ENCODE peak calls at places on chromosomes 6 and 20, in four cellular contexts. S is HepG2, H is GM12878, Z is H1. E is an unnamed sample.

GRCh38 chr20:60986757-60987156 is 265.3 kb upstream of the CDH4 start:
- DNase-seq in H (no peak), Z (no peak), S (no peak), E (no peak)

GRCh38 chr6:46410330-46410953 is 80.8 kb downstream of the RCAN2 start:
- DNase-seq in S (peak; percentile 57), H (peak; percentile 21), Z (no peak), E (peak; percentile 6)

GRCh38 chr6:109690373-109690739 is 646 bp downstream of the AK9 start:
- DNase-seq in Z (peak; percentile 88), S (peak; percentile 15), H (no peak), E (no peak)

GRCh38 chr6:28943557-28944411 is 20.0 kb upstream of the TRIM27 start:
- DNase-seq in S (peak; percentile 84), Z (peak; percentile 98), H (peak; percentile 42), E (peak; percentile 69)

GRCh38 chr20:8853805-8854338 is 215.0 kb upstream of the PLCB4 start:
- DNase-seq in H (peak; percentile 5), Z (no peak), S (peak; percentile 89), E (peak; percentile 65)

GRCh38 chr20:34579191-34579661 is 20.7 kb downstream of the MAP1LC3A start:
- DNase-seq in S (peak; percentile 45), Z (no peak), H (no peak), E (no peak)

GRCh38 chr20:47198254-47198671 is 158.2 kb downstream of the ZMYND8 start:
- DNase-seq in S (no peak), Z (no peak), H (peak; percentile 27), E (no peak)

GRCh38 chr20:4548552-4548951 is 173.2 kb upstream of the PRND start:
- DNase-seq in H (no peak), S (no peak), Z (no peak), E (no peak)

GRCh38 chr20:17558941-17559304 is 11.0 kb upstream of the DSTN start:
- DNase-seq in S (no peak), H (no peak), Z (no peak), E (no peak)

GRCh38 chr6:127914240-127914639 is 13.4 kb upstream of the THEMIS start:
- DNase-seq in S (no peak), Z (no peak), H (no peak), E (no peak)

GRCh38 chr20:17210983-17211382 is 15.9 kb upstream of the PCSK2 start:
- DNase-seq in S (peak; percentile 7), H (no peak), Z (no peak), E (no peak)

GRCh38 chr6:15521516-15521915 is 141.3 kb downstream of the DTNBP1 start:
- DNase-seq in S (no peak), Z (no peak), H (no peak), E (no peak)

GRCh38 chr6:138647006-138647405 is 126.6 kb upstream of the CCDC28A start:
- DNase-seq in S (no peak), H (no peak), Z (no peak), E (no peak)

GRCh38 chr6:53728570-53729194 is 63.1 kb upstream of the KLHL31 start:
- DNase-seq in Z (peak; percentile 64), S (peak; percentile 47), H (no peak), E (peak; percentile 36)

GRCh38 chr6:44977406-44977740 is 350.8 kb upstream of the RUNX2 start:
- DNase-seq in H (no peak), Z (no peak), S (no peak), E (no peak)

GRCh38 chr6:13248549-13248948 is 79.8 kb downstream of the TBC1D7 start:
- DNase-seq in H (no peak), S (no peak), Z (no peak), E (no peak)

GRCh38 chr6:52420668-52421358 is 671 bp downstream of the EFHC1 start:
- DNase-seq in H (no peak), S (peak; percentile 76), Z (peak; percentile 59), E (no peak)

GRCh38 chr6:149925974-149926777 is 3.3 kb upstream of the RAET1G start:
- DNase-seq in S (peak; percentile 74), Z (peak; percentile 96), H (no peak), E (peak; percentile 48)

GRCh38 chr6:39855356-39855995 is 63.3 kb downstream of the DAAM2 start:
- DNase-seq in H (no peak), Z (no peak), S (no peak), E (no peak)

GRCh38 chr6:127776320-127776719 is 124.5 kb downstream of the THEMIS start:
- DNase-seq in S (no peak), Z (no peak), H (no peak), E (no peak)

GRCh38 chr20:51497542-51498467 is 44.7 kb downstream of the NFATC2 start:
- DNase-seq in Z (no peak), H (peak; percentile 26), S (no peak), E (no peak)

GRCh38 chr6:49556429-49556837 is 6.0 kb downstream of the C6orf141 start:
- DNase-seq in S (peak; percentile 89), H (no peak), Z (no peak), E (no peak)

GRCh38 chr6:111843347-111844147 is 29.7 kb downstream of the FYN start:
- DNase-seq in H (no peak), Z (no peak), S (peak; percentile 49), E (no peak)

GRCh38 chr20:32204485-32205115 is 2.9 kb downstream of the PLAGL2 start:
- DNase-seq in S (no peak), H (no peak), Z (no peak), E (no peak)

GRCh38 chr20:32205502-32206382 is 1.8 kb downstream of the PLAGL2 start:
- DNase-seq in H (no peak), S (no peak), Z (no peak), E (no peak)

GRCh38 chr20:32207626-32208498 is at the start of the genes PLAGL2 and POFUT1:
- DNase-seq in Z (peak; percentile 89), S (peak; percentile 82), H (peak; percentile 37), E (peak; percentile 51)

GRCh38 chr20:32207211-32207625 is 325 bp downstream of the PLAGL2 start:
- DNase-seq in S (no peak), H (no peak), Z (no peak), E (no peak)

DNA sequence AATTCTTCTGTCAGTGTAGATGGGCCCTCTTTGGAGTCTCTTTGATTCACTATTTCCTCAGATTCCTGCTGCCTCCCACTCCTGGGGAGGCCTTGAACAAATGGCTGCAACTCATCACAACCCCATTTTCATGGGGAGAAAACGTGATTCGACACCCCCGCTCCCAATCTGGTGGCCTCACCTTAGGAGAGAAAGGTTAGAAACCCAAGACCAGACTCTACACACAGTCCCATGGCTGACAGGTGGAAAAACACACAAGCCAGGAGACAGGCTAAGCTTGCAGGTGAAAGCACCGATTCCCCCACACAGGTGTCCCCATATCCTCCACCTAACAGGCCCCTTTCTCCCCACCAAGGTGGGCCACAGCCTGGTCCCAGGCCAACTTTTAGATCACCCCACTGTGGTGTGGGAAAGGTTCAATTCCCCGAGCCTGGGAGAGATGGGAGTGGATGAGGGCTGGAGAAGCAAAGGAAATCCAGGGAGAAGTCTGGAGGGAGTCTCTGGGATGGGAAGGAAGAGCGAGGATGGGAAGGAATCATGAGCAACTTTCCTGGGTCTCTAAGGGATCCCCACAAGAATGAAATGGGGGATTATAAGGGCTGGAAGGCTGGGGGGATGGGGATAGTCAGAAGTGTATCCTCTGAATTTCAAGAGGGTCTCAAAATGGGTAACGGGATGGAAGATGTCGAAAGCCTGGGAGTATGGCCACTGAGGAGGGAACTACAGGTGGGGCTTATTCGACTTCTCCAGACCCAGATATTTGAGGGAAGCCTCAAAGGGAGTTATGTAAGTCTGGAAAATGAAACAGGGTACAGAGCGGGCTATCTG is 946 bp downstream of the PLAGL2 start:
- DNase-seq in S (no peak), Z (no peak), H (no peak), E (no peak)
- TF ChIP-seq SUZ12 in S (no peak), Z (no peak), H (no peak), E (no peak)

DNA sequence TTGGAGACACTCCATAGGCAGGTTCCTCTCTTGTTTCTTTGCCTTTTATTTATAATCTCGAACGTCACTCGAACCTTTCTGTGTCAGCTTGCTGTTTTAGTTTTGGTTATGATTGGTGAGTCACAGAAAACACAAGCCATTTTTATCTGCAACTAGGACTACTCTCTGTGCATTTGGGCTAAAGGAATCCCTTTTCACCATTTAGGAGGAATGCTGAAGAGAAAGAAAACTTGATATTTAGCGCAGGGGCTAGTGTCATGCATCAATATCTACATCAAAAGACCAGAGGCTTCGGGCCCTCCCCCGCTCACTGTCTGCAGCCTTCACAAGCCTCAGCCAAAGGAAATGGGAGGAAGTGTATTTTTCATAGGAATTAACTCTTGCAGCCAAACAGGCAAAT is 507.8 kb upstream of the CITED2 start:
- DNase-seq in H (no peak), Z (no peak), S (no peak), E (no peak)
- H3K4me3 ChIP-seq in H (no peak overlapping the region), Z (no peak overlapping the region), S (no peak overlapping the region), E (no peak overlapping the region)

GRCh38 chr20:31871602-31871954 is 1.1 kb downstream of the TTLL9 start:
- DNase-seq in Z (no peak), S (no peak), H (no peak), E (no peak)

GRCh38 chr20:31868853-31869672 is 1.3 kb downstream of the DUSP15 start:
- DNase-seq in Z (peak; percentile 42), H (no peak), S (no peak), E (no peak)

GRCh38 chr20:31870703-31871601 is 518 bp downstream of the TTLL9 start:
- DNase-seq in S (no peak), Z (peak; percentile 48), H (no peak), E (no peak)

GRCh38 chr20:31869673-31869941 is 720 bp downstream of the DUSP15 start:
- DNase-seq in Z (no peak), H (no peak), S (no peak), E (no peak)

DNA sequence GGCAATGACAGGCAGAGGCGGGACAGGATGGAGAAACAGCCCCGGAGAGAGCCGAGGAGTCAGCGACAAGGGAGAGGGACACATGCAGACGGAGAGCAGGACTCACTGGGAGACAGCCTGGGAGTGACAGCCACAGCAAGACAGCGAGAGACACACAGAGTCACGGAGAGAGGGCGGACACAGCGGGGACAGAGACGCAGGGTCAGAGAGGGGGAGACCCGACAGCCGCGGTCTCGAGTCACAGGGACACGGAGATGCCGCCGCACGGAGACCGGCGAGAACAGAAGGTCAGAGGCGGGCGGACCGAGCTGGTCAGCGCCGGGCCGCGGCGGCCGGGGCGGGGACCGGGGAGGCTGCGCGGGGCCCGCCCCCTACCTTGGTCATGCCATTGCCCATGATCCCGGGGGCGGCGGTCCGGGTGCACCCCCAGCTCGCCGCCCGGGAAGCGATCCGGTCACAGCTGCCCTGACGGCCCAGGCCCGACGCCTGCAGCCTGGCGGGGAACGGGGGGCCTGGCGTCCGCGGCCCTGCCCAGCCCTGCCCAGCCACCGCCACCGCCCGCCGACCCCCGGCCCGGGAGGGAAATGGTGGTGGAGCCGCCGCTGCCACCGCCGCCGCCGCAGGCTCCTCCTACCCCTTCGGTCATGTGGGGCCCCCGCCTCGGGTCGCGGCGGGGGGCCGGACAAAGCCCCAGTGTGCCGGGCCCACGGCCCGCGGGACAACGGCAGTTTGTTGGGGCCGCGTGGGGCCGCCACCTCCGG is at the start of the genes DUSP15 and TTLL9:
- DNase-seq in S (no peak), Z (peak; percentile 79), H (no peak), E (no peak)
- TF ChIP-seq SUZ12 in S (no peak), Z (peak; percentile 73), H (peak; percentile 57), E (no peak)

DNA sequence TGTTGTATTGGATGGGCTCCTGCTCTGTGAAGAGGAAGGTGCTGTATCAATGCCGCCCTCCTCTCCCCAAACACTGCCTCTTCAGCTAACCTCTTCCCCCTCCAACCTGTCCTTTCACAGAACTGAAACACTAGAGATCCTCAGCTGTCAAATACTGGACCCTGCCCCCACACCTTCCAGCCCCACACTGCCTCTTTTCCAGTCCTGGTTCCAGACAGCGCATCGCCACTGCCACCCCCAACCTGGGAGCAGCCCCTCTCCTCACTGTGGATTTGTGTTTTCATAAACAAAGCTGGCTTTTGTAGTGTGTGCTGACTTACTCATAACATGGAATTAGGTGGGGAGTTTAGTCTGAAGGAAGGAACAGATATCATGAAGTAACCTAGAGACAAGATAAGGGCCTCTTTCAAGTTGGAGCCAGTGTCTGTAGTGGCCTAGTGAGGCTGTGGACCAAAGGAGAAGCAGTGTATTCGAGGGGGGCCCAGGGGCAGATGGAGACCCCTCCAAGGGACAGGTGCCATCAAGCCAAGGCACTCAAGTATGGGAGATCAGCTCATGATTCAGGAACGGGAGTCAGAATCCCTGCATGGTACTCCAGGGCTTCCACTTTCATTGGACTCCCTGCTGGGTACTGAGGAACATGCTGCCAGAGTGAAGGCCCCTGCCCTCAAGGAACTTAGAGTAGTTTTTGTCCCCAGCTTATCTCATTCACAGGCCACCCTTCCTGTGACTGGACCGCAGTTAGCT is 2.1 kb downstream of the SCUBE3 start:
- DNase-seq in Z (no peak), S (no peak), H (no peak), E (no peak)
- H3K4me3 ChIP-seq in Z (peak overlapping the region; percentile 15), S (no peak overlapping the region), H (no peak overlapping the region), E (no peak overlapping the region)